ENCODE peak calls at places on chromosomes 1 and 21, in five cellular contexts. S is left lung, O is aorta, E is sigmoid colon, L is IMR-90. D is an unnamed sample. For H3K27me3, the result is how much of the 10 kb centered on the place peaks cover.

GRCh38 chr21:36100971-36101641 is 31.3 kb downstream of the CBR1 start:
- DNase-seq in S (no peak), O (no peak), E (no peak), L (no peak), D (no peak)

GRCh38 chr1:165895451-165895871 is 68.0 kb downstream of the UCK2 start:
- DNase-seq in S (no peak), O (no peak), E (no peak), L (peak), D (no peak)

GRCh38 chr1:234089396-234089795 is 184.9 kb downstream of the SLC35F3 start:
- DNase-seq in S (no peak), O (no peak), E (no peak), L (no peak), D (no peak)

GRCh38 chr1:9957726-9958125 is 14.5 kb downstream of the NMNAT1 start:
- DNase-seq in S (no peak), O (peak), E (no peak), L (no peak), D (no peak)

GRCh38 chr21:46325073-46325912 is 1.3 kb downstream of the PCNT start:
- DNase-seq in S (peak), O (peak), E (peak), L (peak), D (no peak)

GRCh38 chr1:204445860-204446412 is 34.3 kb upstream of the PPP1R15B start:
- DNase-seq in S (no peak), O (peak), E (no peak), L (peak), D (no peak)

GRCh38 chr1:178792394-178792793 is 67.3 kb downstream of the RALGPS2 start:
- DNase-seq in S (no peak), O (no peak), E (no peak), L (no peak), D (no peak)

GRCh38 chr1:6427445-6428390 is 3.1 kb downstream of the ESPN start:
- DNase-seq in S (no peak), O (no peak), E (no peak), L (no peak), D (no peak)

GRCh38 chr1:12063141-12064072 is at the start of gene TNFRSF8:
- DNase-seq in S (no peak), O (no peak), E (no peak), L (peak), D (no peak)

GRCh38 chr21:42655797-42656770 is 2.7 kb downstream of the PDE9A start:
- DNase-seq in S (no peak), O (no peak), E (peak), L (no peak), D (no peak)

GRCh38 chr1:56477164-56478111 is 101.9 kb downstream of the PLPP3 start:
- DNase-seq in S (peak), O (peak), E (peak), L (peak), D (no peak)

GRCh38 chr1:171742577-171742922 is 685 bp upstream of the VAMP4 start:
- DNase-seq in S (peak), O (peak), E (peak), L (peak), D (no peak)

GRCh38 chr1:236700903-236701302 is 14.6 kb downstream of the ACTN2 start:
- DNase-seq in S (no peak), O (no peak), E (no peak), L (no peak), D (no peak)

GRCh38 chr1:236702995-236703394 is 16.7 kb downstream of the ACTN2 start:
- DNase-seq in S (no peak), O (no peak), E (no peak), L (no peak), D (no peak)

GRCh38 chr1:236701782-236702181 is 15.5 kb downstream of the ACTN2 start:
- DNase-seq in S (no peak), O (no peak), E (no peak), L (no peak), D (no peak)

GRCh38 chr1:236699366-236699765 is 13.1 kb downstream of the ACTN2 start:
- DNase-seq in S (no peak), O (no peak), E (no peak), L (peak), D (no peak)
- H3K4me3 ChIP-seq in S (no peak), O (no peak), E (no peak), L (no peak), D (no peak)

GRCh38 chr1:212690816-212691403 is 8.7 kb downstream of the BATF3 start:
- DNase-seq in S (no peak), O (no peak), E (no peak), L (no peak), D (no peak)

GRCh38 chr1:212689196-212689710 is 10.4 kb downstream of the BATF3 start:
- DNase-seq in S (no peak), O (no peak), E (no peak), L (no peak), D (no peak)

GRCh38 chr1:212688338-212689047 is 11.1 kb downstream of the BATF3 start:
- DNase-seq in S (no peak), O (no peak), E (no peak), L (peak), D (no peak)

GRCh38 chr1:212691561-212692071 is 8.0 kb downstream of the BATF3 start:
- DNase-seq in S (no peak), O (no peak), E (no peak), L (no peak), D (no peak)

DNA sequence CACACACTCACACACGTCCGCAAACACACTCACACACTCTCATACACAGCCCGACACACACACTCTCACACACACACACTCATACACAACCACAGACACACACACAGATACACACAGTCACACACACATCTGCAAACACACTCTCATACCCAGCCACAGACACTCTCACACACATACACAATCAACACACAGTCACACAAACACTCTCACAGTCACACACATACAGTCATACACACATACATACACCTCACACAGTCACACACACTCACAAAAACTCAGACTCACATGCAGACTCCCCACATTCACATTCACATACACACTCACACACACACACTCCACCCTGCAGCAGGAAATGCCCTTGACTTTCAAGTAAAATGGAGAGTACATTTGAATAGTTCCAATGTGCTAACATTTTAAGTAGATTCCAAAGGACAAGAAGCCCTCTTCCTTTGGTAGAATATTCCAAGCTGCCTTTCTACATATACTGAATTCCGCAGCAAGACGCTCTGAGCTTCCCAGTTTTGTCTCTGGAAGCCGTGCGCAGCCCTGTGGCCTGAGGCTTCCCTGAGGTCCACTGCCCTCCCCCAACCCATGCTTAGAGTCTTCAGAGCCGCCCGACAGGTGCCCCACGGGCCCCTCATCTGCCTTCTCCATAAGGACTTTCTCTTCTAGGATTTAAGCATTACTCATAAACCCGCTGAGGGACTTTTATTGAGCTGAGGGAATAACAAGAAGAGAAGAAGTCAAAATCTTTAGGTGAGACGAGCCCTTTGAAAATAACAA is 9.7 kb downstream of the BATF3 start:
- DNase-seq in S (no peak), O (no peak), E (no peak), L (no peak), D (no peak)
- H3K27me3 ChIP-seq in S (under half), O (under half), E (under half), L (under half), D (under half)

DNA sequence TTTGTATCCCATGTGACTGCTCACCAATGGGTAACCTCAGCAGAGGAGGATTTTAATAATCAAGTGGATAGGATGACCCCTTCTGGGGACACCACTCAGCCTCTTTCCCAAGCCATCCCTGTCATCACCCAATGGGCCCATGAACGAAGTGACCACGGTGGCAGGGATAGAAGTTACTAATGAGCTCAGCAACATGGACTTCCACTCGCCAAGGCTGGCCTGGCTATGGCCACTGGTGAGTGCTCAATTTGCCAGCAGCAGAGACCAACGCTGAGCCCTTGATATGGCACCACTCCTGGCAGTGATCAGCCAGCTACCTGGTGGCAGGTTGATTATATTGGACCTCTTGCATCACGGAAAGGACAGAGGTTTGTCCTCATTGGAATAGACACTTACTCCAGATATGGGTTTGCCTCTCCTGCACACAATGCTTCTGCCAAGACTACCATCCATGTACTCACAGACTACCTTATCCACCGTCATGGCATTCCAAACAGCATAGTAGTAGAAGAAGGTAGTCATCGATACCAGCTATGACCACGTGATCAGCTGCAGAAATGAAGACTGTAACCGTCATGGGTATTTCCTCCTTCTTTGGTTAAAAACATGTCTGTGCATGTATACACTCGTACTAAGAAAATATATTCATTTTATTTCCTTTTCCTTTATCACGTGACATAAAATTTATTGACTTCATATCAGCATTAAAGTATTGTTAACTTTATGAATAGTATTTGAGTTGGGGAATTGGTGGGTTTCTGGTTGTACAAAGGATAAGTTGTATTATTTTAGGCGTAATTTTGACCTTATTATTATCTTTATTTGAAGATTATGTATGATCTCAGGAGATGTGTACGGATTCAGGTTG is 562.6 kb downstream of the PTPRU start:
- DNase-seq in S (no peak), O (no peak), E (no peak), L (no peak), D (no peak)
- H3K4me3 ChIP-seq in S (no peak), O (no peak), E (no peak), L (no peak), D (no peak)

GRCh38 chr1:7721940-7722669 is 49.0 kb upstream of the VAMP3 start:
- DNase-seq in S (no peak), O (no peak), E (no peak), L (no peak), D (no peak)

GRCh38 chr1:7719468-7720104 is 51.5 kb upstream of the VAMP3 start:
- DNase-seq in S (no peak), O (no peak), E (no peak), L (no peak), D (no peak)

GRCh38 chr1:7712731-7713323 is 58.3 kb upstream of the VAMP3 start:
- DNase-seq in S (no peak), O (no peak), E (no peak), L (no peak), D (no peak)

GRCh38 chr1:7722670-7723012 is 48.5 kb upstream of the VAMP3 start:
- DNase-seq in S (no peak), O (no peak), E (no peak), L (no peak), D (no peak)

GRCh38 chr1:7717769-7718368 is 53.2 kb upstream of the VAMP3 start:
- DNase-seq in S (no peak), O (no peak), E (no peak), L (no peak), D (no peak)
- H3K27me3 ChIP-seq in S (under half), O (under half), E (under half), L (under half), D (under half)

GRCh38 chr1:20070357-20070756 is 363 bp downstream of the PLA2G5 start:
- DNase-seq in S (no peak), O (no peak), E (peak), L (no peak), D (no peak)
- H3K4me3 ChIP-seq in S (no peak), O (no peak), E (peak), L (no peak), D (no peak)

DNA sequence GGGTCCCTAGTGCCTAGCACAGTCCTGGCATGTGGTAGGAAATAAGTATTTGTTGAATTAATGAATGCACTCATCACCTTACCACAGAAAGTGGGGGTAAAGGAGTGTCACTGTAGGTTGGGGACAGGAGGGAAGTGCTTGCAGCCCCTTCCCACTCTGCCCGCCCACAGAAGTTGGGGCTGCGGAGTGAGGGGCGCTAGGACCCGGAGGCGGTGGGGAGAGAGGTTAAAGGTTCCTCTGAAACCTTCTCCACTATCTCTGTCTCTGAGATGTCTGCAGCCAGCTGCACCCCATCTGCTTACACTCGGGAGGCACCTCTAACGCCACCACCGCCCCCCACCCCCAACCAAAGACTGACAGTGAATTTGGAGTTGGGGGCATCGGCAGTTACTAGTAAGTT is 1.4 kb upstream of the WNT2B start:
- DNase-seq in S (no peak), O (no peak), E (no peak), L (no peak), D (no peak)
- H3K27me3 ChIP-seq in S (under half), O (under half), E (under half), L (half or more), D (under half)

GRCh38 chr1:66383602-66384001 is 150.4 kb upstream of the SGIP1 start:
- DNase-seq in S (no peak), O (no peak), E (no peak), L (no peak), D (no peak)

GRCh38 chr1:66384258-66384657 is 149.7 kb upstream of the SGIP1 start:
- DNase-seq in S (no peak), O (no peak), E (no peak), L (no peak), D (no peak)

GRCh38 chr1:66381626-66382275 is 152.2 kb upstream of the SGIP1 start:
- DNase-seq in S (no peak), O (no peak), E (no peak), L (no peak), D (no peak)

GRCh38 chr1:66383168-66383567 is 150.8 kb upstream of the SGIP1 start:
- DNase-seq in S (no peak), O (no peak), E (no peak), L (peak), D (no peak)

DNA sequence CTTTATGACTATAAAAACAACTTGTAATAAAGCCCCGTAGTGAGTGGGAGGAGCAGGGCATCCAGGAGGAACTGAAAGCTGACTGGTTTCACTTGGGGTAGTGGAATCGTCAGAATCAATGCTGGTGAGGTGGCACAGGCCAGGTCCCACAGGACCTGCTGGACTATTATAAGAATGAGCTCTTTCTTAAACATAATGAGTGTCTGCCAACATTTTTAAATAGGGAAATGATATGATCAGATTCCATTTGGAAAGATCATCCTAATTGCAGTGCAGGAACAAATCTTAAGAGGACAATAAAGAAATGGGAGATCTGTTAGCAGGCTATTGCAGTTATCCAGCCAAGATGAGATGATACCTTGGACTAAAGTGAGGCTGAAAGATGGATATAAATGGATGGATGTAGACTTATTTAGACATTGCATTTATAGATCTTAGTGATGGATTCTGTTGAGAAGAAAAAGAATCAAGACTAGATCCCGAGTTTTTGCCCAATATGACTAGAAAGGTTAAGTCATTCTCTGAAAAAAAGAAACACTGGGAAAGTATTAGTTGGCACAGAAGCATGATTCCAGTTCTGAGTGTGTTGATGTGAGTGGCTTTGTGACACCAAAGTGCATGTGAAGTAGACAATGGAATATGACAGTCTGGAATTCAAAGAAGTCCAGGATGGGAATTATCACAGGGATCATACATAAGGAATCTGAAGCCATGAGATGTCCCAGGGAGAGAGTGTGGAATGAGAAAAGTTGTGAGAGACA is 153.3 kb upstream of the SGIP1 start:
- DNase-seq in S (peak), O (no peak), E (no peak), L (no peak), D (no peak)
- H3K4me3 ChIP-seq in S (no peak), O (no peak), E (no peak), L (no peak), D (no peak)